ENCODE peak calls at places on chromosomes 5 and 9, in four cellular contexts. P is NCI-H1436 treated with DMSO at 0.1 percent for 48 hours, S is heart right ventricle, H is Right ventricle myocardium superior. B is an unnamed sample.

GRCh38 chr9:133514475-133515239 is 10.1 kb downstream of the MYMK start:
- DNase-seq in P (no peak), S (peak), H (peak), B (no peak)

GRCh38 chr9:25742241-25742640 is 64.0 kb upstream of the TUSC1 start:
- DNase-seq in P (no peak), S (no peak), H (no peak), B (no peak)

GRCh38 chr9:89593776-89594427 is 10.9 kb upstream of the GADD45G start:
- DNase-seq in P (no peak), S (no peak), H (peak), B (peak)

GRCh38 chr5:180001742-180002141 is 69.8 kb downstream of the RNF130 start:
- DNase-seq in P (no peak), S (no peak), H (no peak), B (no peak)

GRCh38 chr5:179196420-179197079 is 136.4 kb downstream of the ZNF354C start:
- DNase-seq in P (no peak), S (no peak), H (peak), B (no peak)

GRCh38 chr9:130531670-130532069 is 47.7 kb upstream of the FUBP3 start:
- DNase-seq in P (no peak), S (no peak), H (no peak), B (no peak)

GRCh38 chr5:168793844-168794837 is 215.0 kb upstream of the PANK3 start:
- DNase-seq in P (no peak), S (no peak), H (no peak), B (no peak)

GRCh38 chr9:8857330-8858249 is 1058.0 kb upstream of the DMAC1 start:
- DNase-seq in P (no peak), S (peak), H (peak), B (peak)

GRCh38 chr9:93681316-93682154 is 105.2 kb downstream of the PHF2 start:
- DNase-seq in P (no peak), S (peak), H (no peak), B (no peak)

GRCh38 chr9:93256878-93257807 is 73.2 kb downstream of the WNK2 start:
- DNase-seq in P (no peak), S (no peak), H (peak), B (no peak)

GRCh38 chr5:122902263-122902662 is 56.9 kb downstream of the SNX24 start:
- DNase-seq in P (no peak), S (no peak), H (no peak), B (no peak)

GRCh38 chr9:107335331-107335730 is 52.3 kb downstream of the RAD23B start:
- DNase-seq in P (no peak), S (no peak), H (no peak), B (no peak)

GRCh38 chr9:108162664-108163063 is 673.1 kb upstream of the KLF4 start:
- DNase-seq in P (no peak), S (no peak), H (no peak), B (no peak)

B was measured in tibial nerve.